ENCODE peak calls at places on chromosomes 7 and 10, in four cellular contexts. A is transverse colon, Q is HepG2, S is stomach. G is an unnamed sample.

GRCh38 chr7:154388412-154388811 is 336.2 kb downstream of the DPP6 start:
- DNase-seq in A (no peak), Q (no peak), S (no peak), G (no peak)

GRCh38 chr7:76364198-76364584 is 5.4 kb upstream of the YWHAG start:
- DNase-seq in A (no peak), Q (no peak), S (no peak), G (peak)

GRCh38 chr10:31242902-31243301 is 76.1 kb upstream of the ZEB1 start:
- DNase-seq in A (no peak), Q (peak), S (no peak), G (no peak)

GRCh38 chr10:95172851-95173250 is 21.2 kb upstream of the ACSM6 start:
- DNase-seq in A (no peak), Q (no peak), S (no peak), G (no peak)

GRCh38 chr7:22110881-22111280 is 165.2 kb upstream of the CDCA7L start:
- DNase-seq in A (no peak), Q (peak), S (no peak), G (no peak)

GRCh38 chr7:1725766-1726630 is 55.9 kb downstream of the ELFN1 start:
- DNase-seq in A (no peak), Q (no peak), S (no peak), G (no peak)

GRCh38 chr10:1567742-1568495 is 169.4 kb downstream of the ADARB2 start:
- DNase-seq in A (no peak), Q (no peak), S (no peak), G (no peak)

GRCh38 chr10:48491422-48492139 is 113.3 kb downstream of the ARHGAP22 start:
- DNase-seq in A (no peak), Q (no peak), S (peak), G (no peak)

GRCh38 chr7:497346-497745 is 22.3 kb downstream of the PDGFA start:
- DNase-seq in A (no peak), Q (no peak), S (no peak), G (peak)

GRCh38 chr7:353746-354325 is 63.9 kb downstream of the FOXL3 start:
- DNase-seq in A (no peak), Q (no peak), S (no peak), G (peak)

GRCh38 chr10:50635286-50635685 is 11.5 kb upstream of the SGMS1 start:
- DNase-seq in A (no peak), Q (no peak), S (no peak), G (no peak)

GRCh38 chr10:50636576-50636975 is 12.8 kb upstream of the SGMS1 start:
- DNase-seq in A (no peak), Q (no peak), S (no peak), G (no peak)

GRCh38 chr10:50634479-50634878 is 10.7 kb upstream of the SGMS1 start:
- DNase-seq in A (no peak), Q (no peak), S (no peak), G (no peak)

GRCh38 chr10:50640238-50640637 is 16.5 kb upstream of the SGMS1 start:
- DNase-seq in A (no peak), Q (no peak), S (no peak), G (no peak)

GRCh38 chr10:50637003-50637579 is 13.3 kb upstream of the SGMS1 start:
- DNase-seq in A (no peak), Q (no peak), S (no peak), G (no peak)
- TF ChIP-seq EP300 in A (no peak), Q (no peak), S (no peak), G (no peak)

DNA sequence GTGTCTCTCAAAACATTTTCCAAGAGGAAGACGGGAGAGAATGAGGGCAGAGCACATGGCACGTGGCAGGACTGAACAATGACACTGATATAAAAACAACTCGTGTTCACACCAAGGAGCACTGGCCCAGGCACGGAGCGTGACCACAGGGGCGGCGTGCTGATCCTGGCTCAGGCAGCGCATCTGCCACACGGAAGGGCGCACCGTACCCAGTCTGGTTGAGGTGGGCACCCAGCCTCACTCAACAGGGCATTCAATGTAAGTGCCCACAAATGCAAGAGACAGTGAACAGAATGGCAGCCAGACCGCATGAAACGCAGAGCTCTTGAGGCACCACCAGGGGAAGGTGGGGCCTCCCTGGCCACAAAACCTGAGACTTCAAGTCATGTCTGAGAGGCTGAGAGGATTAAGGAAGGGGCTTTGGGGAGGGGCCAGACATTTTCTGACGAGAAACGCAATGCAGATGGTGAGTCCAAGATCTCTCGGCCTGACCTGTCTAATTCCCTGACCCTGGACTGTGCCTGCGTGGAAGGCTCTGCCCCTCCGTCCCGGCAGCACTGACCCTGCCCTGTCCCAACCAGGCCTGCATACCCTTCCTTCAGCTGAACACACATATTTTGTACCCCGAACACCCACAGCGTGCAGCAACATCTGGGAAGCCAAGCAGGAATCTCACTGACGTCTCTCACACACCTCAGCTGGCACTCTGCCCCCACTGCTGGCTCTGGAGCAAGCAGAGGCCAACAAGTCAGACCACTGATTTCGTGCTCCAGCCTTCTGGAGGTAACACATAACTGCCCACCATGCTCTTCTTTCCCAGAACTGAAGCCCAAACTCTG is 35.5 kb downstream of the VOPP1 start:
- DNase-seq in A (no peak), Q (no peak), S (no peak), G (no peak)
- TF ChIP-seq POLR2AphosphoS5 in A (no peak), Q (no peak), S (no peak), G (no peak)

GRCh38 chr7:54995631-54996340 is 23.0 kb upstream of the EGFR start:
- DNase-seq in A (no peak), Q (peak), S (no peak), G (no peak)
- TF ChIP-seq POLR2A in A (no peak), Q (no peak), S (no peak), G (no peak)

DNA sequence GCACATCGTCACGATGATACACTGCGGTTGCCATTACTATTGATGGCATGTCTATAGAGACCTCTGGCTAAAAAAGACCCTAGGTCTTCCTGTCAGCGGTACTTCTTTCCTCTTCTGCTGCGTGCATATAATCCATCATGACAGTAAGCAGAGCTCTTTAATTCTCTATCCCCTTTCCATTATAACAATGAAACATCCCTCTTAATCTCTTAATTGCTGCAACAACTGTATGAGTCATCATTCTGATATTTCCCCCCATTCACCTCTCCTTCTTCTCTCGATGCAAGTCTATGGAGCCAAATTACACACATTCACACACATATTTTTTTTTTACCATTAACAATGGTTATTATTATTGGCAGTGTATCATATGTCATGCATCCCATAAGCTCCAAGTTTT is 45.2 kb upstream of the AKR1E2 start:
- DNase-seq in A (no peak), Q (no peak), S (no peak), G (no peak)
- TF ChIP-seq EP300 in A (no peak), Q (no peak), S (no peak), G (no peak)

DNA sequence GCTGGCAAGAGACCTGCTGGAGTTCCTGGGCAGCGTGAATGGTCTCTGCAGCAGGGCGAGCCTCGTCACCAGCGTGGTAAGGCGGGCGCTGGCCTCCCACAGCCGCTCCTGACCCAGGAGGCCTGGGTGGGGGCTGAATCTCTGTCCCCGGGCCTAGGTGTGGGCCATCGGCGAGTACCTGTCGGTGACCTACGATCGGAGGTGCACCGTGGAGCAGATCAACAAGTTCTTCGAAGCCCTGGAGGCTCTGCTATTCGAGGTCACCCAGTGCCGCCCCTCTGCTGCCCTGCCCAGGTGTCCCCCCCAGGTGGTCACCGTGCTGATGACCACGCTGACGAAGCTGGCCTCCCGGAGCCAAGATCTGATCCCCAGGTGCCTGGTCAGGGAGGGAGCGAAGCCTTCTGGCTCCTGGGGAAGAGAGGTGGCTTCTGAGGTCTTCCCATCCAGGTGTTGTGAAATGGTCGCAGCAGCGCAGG is 15.1 kb downstream of the AP5Z1 start:
- DNase-seq in A (no peak), Q (no peak), S (no peak), G (peak)
- TF ChIP-seq POLR2AphosphoS5 in A (no peak), Q (no peak), S (no peak), G (no peak)

GRCh38 chr10:92689663-92690210 is at the start of gene HHEX:
- DNase-seq in A (peak), Q (peak), S (peak), G (peak)
- TF ChIP-seq POLR2A in A (no peak), Q (peak), S (no peak), G (peak)

DNA sequence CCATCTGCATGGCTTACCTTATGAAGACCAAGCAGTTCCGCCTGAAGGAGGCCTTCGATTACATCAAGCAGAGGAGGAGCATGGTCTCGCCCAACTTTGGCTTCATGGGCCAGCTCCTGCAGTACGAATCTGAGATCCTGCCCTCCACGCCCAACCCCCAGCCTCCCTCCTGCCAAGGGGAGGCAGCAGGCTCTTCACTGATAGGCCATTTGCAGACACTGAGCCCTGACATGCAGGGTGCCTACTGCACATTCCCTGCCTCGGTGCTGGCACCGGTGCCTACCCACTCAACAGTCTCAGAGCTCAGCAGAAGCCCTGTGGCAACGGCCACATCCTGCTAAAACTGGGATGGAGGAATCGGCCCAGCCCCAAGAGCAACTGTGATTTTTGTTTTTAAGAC is 12.4 kb downstream of the DUSP5 start:
- DNase-seq in A (no peak), Q (no peak), S (no peak), G (peak)
- TF ChIP-seq EP300 in A (no peak), Q (no peak), S (no peak), G (no peak)

GRCh38 chr10:21533577-21534475 is at the start of gene MLLT10:
- DNase-seq in A (peak), Q (peak), S (peak), G (peak)
- TF ChIP-seq POLR2AphosphoS5 in A (peak), Q (peak), S (peak), G (peak)